ENCODE peak calls at places on chromosomes 7 and 10, in four cellular contexts. S is heart left ventricle, K is pancreas, D is sigmoid colon. L is an unnamed sample.

GRCh38 chr7:72072901-72073300 is 339.2 kb downstream of the CALN1 start:
- DNase-seq in D (no peak), S (no peak), K (no peak), L (no peak)

GRCh38 chr10:130737622-130738021 is 573.9 kb downstream of the TCERG1L start:
- DNase-seq in S (no peak), D (peak), K (no peak), L (peak)

GRCh38 chr10:112313911-112314310 is 30.7 kb downstream of the TECTB start:
- DNase-seq in D (no peak), S (no peak), K (no peak), L (no peak)

GRCh38 chr7:85065306-85065705 is 121.5 kb downstream of the SEMA3D start:
- DNase-seq in K (no peak), S (no peak), D (no peak), L (no peak)

GRCh38 chr7:9242604-9243003 is 809.2 kb downstream of the NXPH1 start:
- DNase-seq in S (no peak), D (no peak), K (no peak), L (no peak)

GRCh38 chr7:127678330-127678729 is 26.3 kb downstream of the SND1 start:
- DNase-seq in D (no peak), S (no peak), K (no peak), L (peak)

GRCh38 chr10:17981766-17982380 is 30.2 kb downstream of the SLC39A12 start:
- DNase-seq in K (no peak), S (no peak), D (no peak), L (no peak)

GRCh38 chr7:87398441-87398840 is 53.0 kb downstream of the CROT start:
- DNase-seq in D (no peak), S (no peak), K (no peak), L (no peak)

GRCh38 chr10:34681933-34682332 is 133.2 kb downstream of the PARD3 start:
- DNase-seq in D (no peak), S (no peak), K (no peak), L (no peak)

GRCh38 chr10:23065549-23065948 is 29.8 kb upstream of the MSRB2 start:
- DNase-seq in S (peak), D (peak), K (peak), L (no peak)

GRCh38 chr7:77648742-77649338 is 47.4 kb upstream of the RSBN1L start:
- DNase-seq in K (no peak), D (no peak), S (no peak), L (no peak)

GRCh38 chr7:134355925-134356324 is 39.2 kb upstream of the SLC35B4 start:
- DNase-seq in S (peak), D (no peak), K (no peak), L (no peak)

GRCh38 chr10:29081231-29081630 is 207.6 kb upstream of the LYZL1 start:
- DNase-seq in S (no peak), D (no peak), K (no peak), L (no peak)

GRCh38 chr10:43128958-43129706 is 9.1 kb upstream of the CSGALNACT2 start:
- DNase-seq in D (no peak), S (no peak), K (no peak), L (no peak)

GRCh38 chr7:28037220-28038010 is 143.2 kb downstream of the JAZF1 start:
- DNase-seq in K (no peak), S (no peak), D (no peak), L (no peak)

GRCh38 chr10:78552261-78552811 is 516.4 kb upstream of the ZMIZ1 start:
- DNase-seq in D (peak), S (peak), K (no peak), L (no peak)

GRCh38 chr10:101066146-101066889 is 4.5 kb downstream of the KAZALD1 start:
- DNase-seq in K (peak), D (peak), S (peak), L (peak)

GRCh38 chr10:71776528-71776927 is 3.2 kb upstream of the VSIR start:
- DNase-seq in S (peak), K (no peak), D (no peak), L (no peak)

GRCh38 chr10:48274636-48275035 is at the start of gene FRMPD2:
- DNase-seq in D (no peak), S (no peak), K (no peak), L (peak)

GRCh38 chr7:21912305-21912704 is 33.4 kb downstream of the CDCA7L start:
- DNase-seq in S (peak), K (no peak), D (no peak), L (no peak)

GRCh38 chr10:82211331-82211730 is 336.3 kb downstream of the NRG3 start:
- DNase-seq in K (no peak), D (no peak), S (no peak), L (peak)

GRCh38 chr7:33040803-33041516 is 21.6 kb downstream of the NT5C3A start:
- DNase-seq in K (no peak), S (no peak), D (no peak), L (no peak)

GRCh38 chr10:86100581-86101061 is 266.0 kb downstream of the GRID1 start:
- DNase-seq in S (no peak), D (no peak), K (no peak), L (peak)

GRCh38 chr10:22366771-22367170 is 21.5 kb downstream of the SPAG6 start:
- DNase-seq in S (no peak), K (no peak), D (no peak), L (no peak)

GRCh38 chr7:80244206-80244956 is 109.8 kb downstream of the GNAI1 start:
- DNase-seq in S (no peak), K (no peak), D (no peak), L (no peak)

GRCh38 chr7:142872106-142872675 is 13.4 kb downstream of the TRPV6 start:
- DNase-seq in D (no peak), K (no peak), S (no peak), L (no peak)

GRCh38 chr7:100247152-100247757 is 27.5 kb downstream of the PVRIG start:
- DNase-seq in S (no peak), D (no peak), K (no peak), L (peak)

GRCh38 chr7:70477051-70478010 is 654.6 kb upstream of the GALNT17 start:
- DNase-seq in K (no peak), S (no peak), D (no peak), L (no peak)

GRCh38 chr10:29317423-29318021 is 28.7 kb downstream of the LYZL1 start:
- DNase-seq in K (no peak), S (no peak), D (no peak), L (no peak)

GRCh38 chr10:32332299-32332750 is 14.6 kb downstream of the EPC1 start:
- DNase-seq in K (no peak), D (no peak), S (no peak), L (no peak)

GRCh38 chr10:6086375-6087233 is 2.2 kb upstream of the RBM17 start:
- DNase-seq in K (peak), S (peak), D (peak), L (peak)

GRCh38 chr10:35447693-35448407 is 111.5 kb downstream of the CCNY start:
- DNase-seq in S (no peak), D (no peak), K (no peak), L (peak)

GRCh38 chr10:13448216-13448615 is 80.6 kb downstream of the BEND7 start:
- DNase-seq in D (no peak), S (peak), K (no peak), L (no peak)

GRCh38 chr7:14218338-14218737 is 228.9 kb upstream of the ETV1 start:
- DNase-seq in S (no peak), K (no peak), D (no peak), L (no peak)

GRCh38 chr10:77413231-77413630 is 224.4 kb downstream of the KCNMA1 start:
- DNase-seq in S (no peak), D (no peak), K (no peak), L (no peak)

GRCh38 chr7:116518971-116519370 is 5.9 kb upstream of the CAV1 start:
- DNase-seq in S (no peak), D (no peak), K (no peak), L (no peak)

GRCh38 chr7:138001529-138002095 is at the start of gene CREB3L2:
- DNase-seq in D (no peak), K (peak), S (peak), L (peak)

GRCh38 chr10:14571866-14572507 is 202.7 kb downstream of the FAM107B start:
- DNase-seq in K (no peak), D (no peak), S (no peak), L (no peak)

GRCh38 chr7:64642046-64642445 is 23.9 kb upstream of the ZNF107 start:
- DNase-seq in K (no peak), S (no peak), D (no peak), L (no peak)

GRCh38 chr7:141200191-141201108 is 126.6 kb downstream of the TMEM178B start:
- DNase-seq in D (no peak), K (no peak), S (no peak), L (no peak)